ENCODE peak calls at places on chromosomes 12 and 14, in ten cellular contexts. One of them, this sample, is unnamed.
A peak's percentile ranks its signal among the peaks of the same experiment; 100 is the strongest.

GRCh38 chr12:111606651-111607232 is 7.6 kb upstream of the ATXN2 start:
- DNase-seq in NT2/D1: no peak
- DNase-seq in HCEC 1CT: no peak
- DNase-seq in DMS153: no peak
- DNase-seq in hepatic stellate cell: no peak
- DNase-seq in Calu3: no peak
- DNase-seq in activated CD4-positive, alpha-beta memory T cell treated with anti-CD3 and anti-CD28 coated beads, Interleukin-2, amount 10 ng/mL, durations not matched to agents 7 days and 5 days: no peak
- DNase-seq in activated gamma-delta T cell treated with Interleukin-2 at 50 U/mL for 16 hours: no peak
- DNase-seq in choroid plexus epithelial cell: no peak
- DNase-seq in skeletal muscle cell: no peak
- DNase-seq in this sample: no peak

GRCh38 chr12:120241561-120242274 is 23.8 kb downstream of the PXN start:
- DNase-seq in Calu3: no peak
- DNase-seq in DMS153: no peak
- DNase-seq in NT2/D1: no peak
- DNase-seq in activated gamma-delta T cell treated with Interleukin-2 at 50 U/mL for 16 hours: no peak
- DNase-seq in choroid plexus epithelial cell: peak; percentile 86
- DNase-seq in activated CD4-positive, alpha-beta memory T cell treated with anti-CD3 and anti-CD28 coated beads, Interleukin-2, amount 10 ng/mL, durations not matched to agents 7 days and 5 days: no peak
- DNase-seq in HCEC 1CT: no peak
- DNase-seq in hepatic stellate cell: no peak
- DNase-seq in skeletal muscle cell: no peak
- DNase-seq in this sample: no peak

GRCh38 chr12:104615048-104615561 is 158.4 kb downstream of the CHST11 start:
- DNase-seq in activated gamma-delta T cell treated with Interleukin-2 at 50 U/mL for 16 hours: no peak
- DNase-seq in choroid plexus epithelial cell: no peak
- DNase-seq in DMS153: no peak
- DNase-seq in NT2/D1: no peak
- DNase-seq in activated CD4-positive, alpha-beta memory T cell treated with anti-CD3 and anti-CD28 coated beads, Interleukin-2, amount 10 ng/mL, durations not matched to agents 7 days and 5 days: no peak
- DNase-seq in HCEC 1CT: no peak
- DNase-seq in skeletal muscle cell: no peak
- DNase-seq in Calu3: no peak
- DNase-seq in hepatic stellate cell: peak; percentile 65
- DNase-seq in this sample: no peak

GRCh38 chr12:114777052-114777451 is 93.1 kb upstream of the TBX3 start:
- DNase-seq in HCEC 1CT: peak; percentile 71
- DNase-seq in DMS153: no peak
- DNase-seq in hepatic stellate cell: peak; percentile 21
- DNase-seq in skeletal muscle cell: no peak
- DNase-seq in choroid plexus epithelial cell: peak; percentile 77
- DNase-seq in Calu3: no peak
- DNase-seq in activated gamma-delta T cell treated with Interleukin-2 at 50 U/mL for 16 hours: no peak
- DNase-seq in NT2/D1: no peak
- DNase-seq in activated CD4-positive, alpha-beta memory T cell treated with anti-CD3 and anti-CD28 coated beads, Interleukin-2, amount 10 ng/mL, durations not matched to agents 7 days and 5 days: no peak
- DNase-seq in this sample: no peak

GRCh38 chr12:111758120-111758561 is 8.6 kb upstream of the ALDH2 start:
- DNase-seq in hepatic stellate cell: no peak
- DNase-seq in NT2/D1: no peak
- DNase-seq in HCEC 1CT: no peak
- DNase-seq in activated CD4-positive, alpha-beta memory T cell treated with anti-CD3 and anti-CD28 coated beads, Interleukin-2, amount 10 ng/mL, durations not matched to agents 7 days and 5 days: no peak
- DNase-seq in DMS153: no peak
- DNase-seq in Calu3: no peak
- DNase-seq in activated gamma-delta T cell treated with Interleukin-2 at 50 U/mL for 16 hours: no peak
- DNase-seq in skeletal muscle cell: no peak
- DNase-seq in choroid plexus epithelial cell: no peak
- DNase-seq in this sample: no peak

GRCh38 chr12:113781415-113782198 is 184.5 kb downstream of the RBM19 start:
- DNase-seq in hepatic stellate cell: peak; percentile 41
- DNase-seq in activated CD4-positive, alpha-beta memory T cell treated with anti-CD3 and anti-CD28 coated beads, Interleukin-2, amount 10 ng/mL, durations not matched to agents 7 days and 5 days: no peak
- DNase-seq in NT2/D1: no peak
- DNase-seq in skeletal muscle cell: peak; percentile 22
- DNase-seq in choroid plexus epithelial cell: no peak
- DNase-seq in HCEC 1CT: peak; percentile 80
- DNase-seq in Calu3: no peak
- DNase-seq in DMS153: no peak
- DNase-seq in activated gamma-delta T cell treated with Interleukin-2 at 50 U/mL for 16 hours: no peak
- DNase-seq in this sample: no peak

GRCh38 chr12:120399531-120399930 is 30.6 kb upstream of the MSI1 start:
- DNase-seq in choroid plexus epithelial cell: peak; percentile 85
- DNase-seq in activated gamma-delta T cell treated with Interleukin-2 at 50 U/mL for 16 hours: no peak
- DNase-seq in Calu3: no peak
- DNase-seq in HCEC 1CT: peak; percentile 85
- DNase-seq in NT2/D1: no peak
- DNase-seq in activated CD4-positive, alpha-beta memory T cell treated with anti-CD3 and anti-CD28 coated beads, Interleukin-2, amount 10 ng/mL, durations not matched to agents 7 days and 5 days: no peak
- DNase-seq in skeletal muscle cell: peak; percentile 31
- DNase-seq in hepatic stellate cell: peak; percentile 72
- DNase-seq in DMS153: no peak
- DNase-seq in this sample: no peak

GRCh38 chr14:47179906-47180305 is 495.5 kb downstream of the MDGA2 start:
- DNase-seq in Calu3: no peak
- DNase-seq in hepatic stellate cell: no peak
- DNase-seq in NT2/D1: no peak
- DNase-seq in HCEC 1CT: no peak
- DNase-seq in DMS153: no peak
- DNase-seq in skeletal muscle cell: no peak
- DNase-seq in activated CD4-positive, alpha-beta memory T cell treated with anti-CD3 and anti-CD28 coated beads, Interleukin-2, amount 10 ng/mL, durations not matched to agents 7 days and 5 days: no peak
- DNase-seq in choroid plexus epithelial cell: no peak
- DNase-seq in activated gamma-delta T cell treated with Interleukin-2 at 50 U/mL for 16 hours: no peak
- DNase-seq in this sample: no peak

GRCh38 chr12:90741611-90742010 is 213.4 kb downstream of the CCER1 start:
- DNase-seq in NT2/D1: no peak
- DNase-seq in hepatic stellate cell: no peak
- DNase-seq in Calu3: no peak
- DNase-seq in skeletal muscle cell: peak; percentile 18
- DNase-seq in activated gamma-delta T cell treated with Interleukin-2 at 50 U/mL for 16 hours: no peak
- DNase-seq in DMS153: no peak
- DNase-seq in activated CD4-positive, alpha-beta memory T cell treated with anti-CD3 and anti-CD28 coated beads, Interleukin-2, amount 10 ng/mL, durations not matched to agents 7 days and 5 days: no peak
- DNase-seq in choroid plexus epithelial cell: peak; percentile 1
- DNase-seq in HCEC 1CT: no peak
- DNase-seq in this sample: no peak

GRCh38 chr12:42498549-42499247 is 90.8 kb downstream of the PRICKLE1 start:
- DNase-seq in DMS153: no peak
- DNase-seq in Calu3: no peak
- DNase-seq in NT2/D1: no peak
- DNase-seq in choroid plexus epithelial cell: peak; percentile 13
- DNase-seq in HCEC 1CT: no peak
- DNase-seq in activated CD4-positive, alpha-beta memory T cell treated with anti-CD3 and anti-CD28 coated beads, Interleukin-2, amount 10 ng/mL, durations not matched to agents 7 days and 5 days: no peak
- DNase-seq in activated gamma-delta T cell treated with Interleukin-2 at 50 U/mL for 16 hours: no peak
- DNase-seq in skeletal muscle cell: no peak
- DNase-seq in hepatic stellate cell: peak; percentile 37
- DNase-seq in this sample: no peak

GRCh38 chr14:67835596-67835995 is 16.0 kb downstream of the RAD51B start:
- DNase-seq in DMS153: no peak
- DNase-seq in NT2/D1: no peak
- DNase-seq in hepatic stellate cell: no peak
- DNase-seq in skeletal muscle cell: no peak
- DNase-seq in activated gamma-delta T cell treated with Interleukin-2 at 50 U/mL for 16 hours: no peak
- DNase-seq in choroid plexus epithelial cell: no peak
- DNase-seq in HCEC 1CT: no peak
- DNase-seq in Calu3: no peak
- DNase-seq in activated CD4-positive, alpha-beta memory T cell treated with anti-CD3 and anti-CD28 coated beads, Interleukin-2, amount 10 ng/mL, durations not matched to agents 7 days and 5 days: no peak
- DNase-seq in this sample: no peak

GRCh38 chr12:67520611-67521010 is 127.9 kb upstream of the DYRK2 start:
- DNase-seq in activated gamma-delta T cell treated with Interleukin-2 at 50 U/mL for 16 hours: no peak
- DNase-seq in choroid plexus epithelial cell: no peak
- DNase-seq in HCEC 1CT: no peak
- DNase-seq in DMS153: peak; percentile 22
- DNase-seq in hepatic stellate cell: no peak
- DNase-seq in NT2/D1: no peak
- DNase-seq in Calu3: no peak
- DNase-seq in activated CD4-positive, alpha-beta memory T cell treated with anti-CD3 and anti-CD28 coated beads, Interleukin-2, amount 10 ng/mL, durations not matched to agents 7 days and 5 days: no peak
- DNase-seq in skeletal muscle cell: no peak
- DNase-seq in this sample: no peak

GRCh38 chr14:105314287-105315185 is at the start of gene PACS2:
- DNase-seq in activated gamma-delta T cell treated with Interleukin-2 at 50 U/mL for 16 hours: peak; percentile 68
- DNase-seq in HCEC 1CT: peak; percentile 84
- DNase-seq in choroid plexus epithelial cell: peak; percentile 88
- DNase-seq in hepatic stellate cell: peak; percentile 100
- DNase-seq in NT2/D1: peak; percentile 57
- DNase-seq in DMS153: no peak
- DNase-seq in skeletal muscle cell: no peak
- DNase-seq in activated CD4-positive, alpha-beta memory T cell treated with anti-CD3 and anti-CD28 coated beads, Interleukin-2, amount 10 ng/mL, durations not matched to agents 7 days and 5 days: peak; percentile 80
- DNase-seq in Calu3: peak; percentile 83
- DNase-seq in this sample: peak; percentile 71

GRCh38 chr12:49646331-49646830 is 23.0 kb downstream of the PRPF40B start:
- DNase-seq in HCEC 1CT: no peak
- DNase-seq in skeletal muscle cell: no peak
- DNase-seq in activated gamma-delta T cell treated with Interleukin-2 at 50 U/mL for 16 hours: no peak
- DNase-seq in Calu3: no peak
- DNase-seq in activated CD4-positive, alpha-beta memory T cell treated with anti-CD3 and anti-CD28 coated beads, Interleukin-2, amount 10 ng/mL, durations not matched to agents 7 days and 5 days: no peak
- DNase-seq in choroid plexus epithelial cell: no peak
- DNase-seq in hepatic stellate cell: no peak
- DNase-seq in DMS153: no peak
- DNase-seq in NT2/D1: no peak
- DNase-seq in this sample: no peak

GRCh38 chr12:28974166-28974565 is 174.9 kb upstream of the FAR2 start:
- DNase-seq in activated CD4-positive, alpha-beta memory T cell treated with anti-CD3 and anti-CD28 coated beads, Interleukin-2, amount 10 ng/mL, durations not matched to agents 7 days and 5 days: no peak
- DNase-seq in hepatic stellate cell: peak; percentile 36
- DNase-seq in DMS153: no peak
- DNase-seq in HCEC 1CT: peak; percentile 80
- DNase-seq in choroid plexus epithelial cell: peak; percentile 73
- DNase-seq in NT2/D1: no peak
- DNase-seq in skeletal muscle cell: peak; percentile 39
- DNase-seq in activated gamma-delta T cell treated with Interleukin-2 at 50 U/mL for 16 hours: no peak
- DNase-seq in Calu3: no peak
- DNase-seq in this sample: no peak

GRCh38 chr12:70005864-70006618 is 181.0 kb downstream of the MYRFL start:
- DNase-seq in activated gamma-delta T cell treated with Interleukin-2 at 50 U/mL for 16 hours: no peak
- DNase-seq in choroid plexus epithelial cell: no peak
- DNase-seq in hepatic stellate cell: no peak
- DNase-seq in HCEC 1CT: no peak
- DNase-seq in activated CD4-positive, alpha-beta memory T cell treated with anti-CD3 and anti-CD28 coated beads, Interleukin-2, amount 10 ng/mL, durations not matched to agents 7 days and 5 days: no peak
- DNase-seq in NT2/D1: no peak
- DNase-seq in DMS153: no peak
- DNase-seq in skeletal muscle cell: no peak
- DNase-seq in Calu3: no peak
- DNase-seq in this sample: no peak

GRCh38 chr14:87998414-87998813 is 5.4 kb upstream of the GALC start:
- DNase-seq in Calu3: no peak
- DNase-seq in hepatic stellate cell: no peak
- DNase-seq in choroid plexus epithelial cell: no peak
- DNase-seq in NT2/D1: no peak
- DNase-seq in DMS153: no peak
- DNase-seq in HCEC 1CT: no peak
- DNase-seq in skeletal muscle cell: no peak
- DNase-seq in activated gamma-delta T cell treated with Interleukin-2 at 50 U/mL for 16 hours: no peak
- DNase-seq in activated CD4-positive, alpha-beta memory T cell treated with anti-CD3 and anti-CD28 coated beads, Interleukin-2, amount 10 ng/mL, durations not matched to agents 7 days and 5 days: no peak
- DNase-seq in this sample: no peak

GRCh38 chr14:86654558-86655184 is 1124.7 kb downstream of the FLRT2 start:
- DNase-seq in DMS153: no peak
- DNase-seq in HCEC 1CT: peak; percentile 3
- DNase-seq in activated gamma-delta T cell treated with Interleukin-2 at 50 U/mL for 16 hours: peak; percentile 21
- DNase-seq in Calu3: peak; percentile 38
- DNase-seq in NT2/D1: peak; percentile 44
- DNase-seq in activated CD4-positive, alpha-beta memory T cell treated with anti-CD3 and anti-CD28 coated beads, Interleukin-2, amount 10 ng/mL, durations not matched to agents 7 days and 5 days: peak; percentile 18
- DNase-seq in choroid plexus epithelial cell: peak; percentile 67
- DNase-seq in hepatic stellate cell: no peak
- DNase-seq in skeletal muscle cell: no peak
- DNase-seq in this sample: peak; percentile 44

GRCh38 chr14:92637228-92637627 is 111.2 kb downstream of the LGMN start:
- DNase-seq in HCEC 1CT: peak; percentile 23
- DNase-seq in DMS153: no peak
- DNase-seq in hepatic stellate cell: no peak
- DNase-seq in NT2/D1: no peak
- DNase-seq in skeletal muscle cell: no peak
- DNase-seq in activated gamma-delta T cell treated with Interleukin-2 at 50 U/mL for 16 hours: no peak
- DNase-seq in activated CD4-positive, alpha-beta memory T cell treated with anti-CD3 and anti-CD28 coated beads, Interleukin-2, amount 10 ng/mL, durations not matched to agents 7 days and 5 days: no peak
- DNase-seq in choroid plexus epithelial cell: peak; percentile 81
- DNase-seq in Calu3: no peak
- DNase-seq in this sample: no peak

GRCh38 chr12:4251967-4252366 is 21.6 kb upstream of the CCND2 start:
- DNase-seq in skeletal muscle cell: no peak
- DNase-seq in NT2/D1: no peak
- DNase-seq in activated gamma-delta T cell treated with Interleukin-2 at 50 U/mL for 16 hours: no peak
- DNase-seq in hepatic stellate cell: no peak
- DNase-seq in Calu3: no peak
- DNase-seq in choroid plexus epithelial cell: no peak
- DNase-seq in HCEC 1CT: no peak
- DNase-seq in activated CD4-positive, alpha-beta memory T cell treated with anti-CD3 and anti-CD28 coated beads, Interleukin-2, amount 10 ng/mL, durations not matched to agents 7 days and 5 days: no peak
- DNase-seq in DMS153: no peak
- DNase-seq in this sample: no peak

GRCh38 chr12:102197789-102198188 is at the start of gene PMCH:
- DNase-seq in Calu3: no peak
- DNase-seq in activated CD4-positive, alpha-beta memory T cell treated with anti-CD3 and anti-CD28 coated beads, Interleukin-2, amount 10 ng/mL, durations not matched to agents 7 days and 5 days: no peak
- DNase-seq in HCEC 1CT: peak; percentile 70
- DNase-seq in NT2/D1: no peak
- DNase-seq in skeletal muscle cell: peak; percentile 6
- DNase-seq in choroid plexus epithelial cell: peak; percentile 58
- DNase-seq in DMS153: no peak
- DNase-seq in activated gamma-delta T cell treated with Interleukin-2 at 50 U/mL for 16 hours: no peak
- DNase-seq in hepatic stellate cell: peak; percentile 4
- DNase-seq in this sample: no peak

GRCh38 chr12:121697093-121697698 is 15.4 kb upstream of the TMEM120B start:
- DNase-seq in activated gamma-delta T cell treated with Interleukin-2 at 50 U/mL for 16 hours: no peak
- DNase-seq in hepatic stellate cell: peak; percentile 52
- DNase-seq in NT2/D1: no peak
- DNase-seq in choroid plexus epithelial cell: peak; percentile 69
- DNase-seq in activated CD4-positive, alpha-beta memory T cell treated with anti-CD3 and anti-CD28 coated beads, Interleukin-2, amount 10 ng/mL, durations not matched to agents 7 days and 5 days: no peak
- DNase-seq in DMS153: no peak
- DNase-seq in HCEC 1CT: peak; percentile 46
- DNase-seq in skeletal muscle cell: no peak
- DNase-seq in Calu3: peak; percentile 57
- DNase-seq in this sample: peak; percentile 61

GRCh38 chr12:100520048-100520769 is 46.5 kb downstream of the NR1H4 start:
- DNase-seq in hepatic stellate cell: no peak
- DNase-seq in choroid plexus epithelial cell: no peak
- DNase-seq in activated CD4-positive, alpha-beta memory T cell treated with anti-CD3 and anti-CD28 coated beads, Interleukin-2, amount 10 ng/mL, durations not matched to agents 7 days and 5 days: no peak
- DNase-seq in activated gamma-delta T cell treated with Interleukin-2 at 50 U/mL for 16 hours: no peak
- DNase-seq in Calu3: no peak
- DNase-seq in skeletal muscle cell: no peak
- DNase-seq in DMS153: no peak
- DNase-seq in HCEC 1CT: no peak
- DNase-seq in NT2/D1: no peak
- DNase-seq in this sample: no peak

GRCh38 chr12:89172224-89172623 is 180.1 kb downstream of the DUSP6 start:
- DNase-seq in activated gamma-delta T cell treated with Interleukin-2 at 50 U/mL for 16 hours: no peak
- DNase-seq in choroid plexus epithelial cell: no peak
- DNase-seq in HCEC 1CT: no peak
- DNase-seq in hepatic stellate cell: no peak
- DNase-seq in NT2/D1: no peak
- DNase-seq in DMS153: no peak
- DNase-seq in activated CD4-positive, alpha-beta memory T cell treated with anti-CD3 and anti-CD28 coated beads, Interleukin-2, amount 10 ng/mL, durations not matched to agents 7 days and 5 days: no peak
- DNase-seq in skeletal muscle cell: no peak
- DNase-seq in Calu3: no peak
- DNase-seq in this sample: no peak

GRCh38 chr12:49917126-49917787 is 13.6 kb upstream of the FAIM2 start:
- DNase-seq in skeletal muscle cell: no peak
- DNase-seq in choroid plexus epithelial cell: no peak
- DNase-seq in hepatic stellate cell: no peak
- DNase-seq in activated CD4-positive, alpha-beta memory T cell treated with anti-CD3 and anti-CD28 coated beads, Interleukin-2, amount 10 ng/mL, durations not matched to agents 7 days and 5 days: no peak
- DNase-seq in DMS153: no peak
- DNase-seq in NT2/D1: no peak
- DNase-seq in Calu3: no peak
- DNase-seq in activated gamma-delta T cell treated with Interleukin-2 at 50 U/mL for 16 hours: no peak
- DNase-seq in HCEC 1CT: no peak
- DNase-seq in this sample: no peak

GRCh38 chr14:34806257-34806656 is 68.9 kb downstream of the BAZ1A start:
- DNase-seq in Calu3: no peak
- DNase-seq in skeletal muscle cell: no peak
- DNase-seq in activated gamma-delta T cell treated with Interleukin-2 at 50 U/mL for 16 hours: no peak
- DNase-seq in DMS153: no peak
- DNase-seq in hepatic stellate cell: no peak
- DNase-seq in NT2/D1: no peak
- DNase-seq in choroid plexus epithelial cell: no peak
- DNase-seq in activated CD4-positive, alpha-beta memory T cell treated with anti-CD3 and anti-CD28 coated beads, Interleukin-2, amount 10 ng/mL, durations not matched to agents 7 days and 5 days: no peak
- DNase-seq in HCEC 1CT: no peak
- DNase-seq in this sample: no peak

GRCh38 chr12:26150737-26151450 is 26.1 kb upstream of the BHLHE41 start:
- DNase-seq in hepatic stellate cell: peak; percentile 22
- DNase-seq in NT2/D1: no peak
- DNase-seq in skeletal muscle cell: peak; percentile 61
- DNase-seq in activated gamma-delta T cell treated with Interleukin-2 at 50 U/mL for 16 hours: no peak
- DNase-seq in Calu3: no peak
- DNase-seq in choroid plexus epithelial cell: peak; percentile 78
- DNase-seq in DMS153: no peak
- DNase-seq in HCEC 1CT: peak; percentile 66
- DNase-seq in activated CD4-positive, alpha-beta memory T cell treated with anti-CD3 and anti-CD28 coated beads, Interleukin-2, amount 10 ng/mL, durations not matched to agents 7 days and 5 days: no peak
- DNase-seq in this sample: no peak

GRCh38 chr12:94151577-94151976 is 3.2 kb downstream of the PLXNC1 start:
- DNase-seq in HCEC 1CT: no peak
- DNase-seq in choroid plexus epithelial cell: no peak
- DNase-seq in activated gamma-delta T cell treated with Interleukin-2 at 50 U/mL for 16 hours: no peak
- DNase-seq in skeletal muscle cell: no peak
- DNase-seq in hepatic stellate cell: no peak
- DNase-seq in Calu3: no peak
- DNase-seq in activated CD4-positive, alpha-beta memory T cell treated with anti-CD3 and anti-CD28 coated beads, Interleukin-2, amount 10 ng/mL, durations not matched to agents 7 days and 5 days: no peak
- DNase-seq in NT2/D1: no peak
- DNase-seq in DMS153: no peak
- DNase-seq in this sample: no peak

This sample was measured in CD8-positive, alpha-beta memory T cell.